ENCODE peak calls at places on chromosome 1, in six cellular contexts. One of them, this sample, is unnamed.

GRCh38 chr1:151513626-151514101 is 2.5 kb downstream of the CGN start:
- DNase-seq in dorsolateral prefrontal cortex: no peak
- DNase-seq in AG04450: no peak
- DNase-seq in neuronal stem cell: no peak
- DNase-seq in thyroid gland: peak
- DNase-seq in psoas muscle: no peak
- DNase-seq in this sample: no peak

GRCh38 chr1:119373465-119373864 is 4.9 kb downstream of the HAO2 start:
- DNase-seq in thyroid gland: no peak
- DNase-seq in AG04450: no peak
- DNase-seq in psoas muscle: no peak
- DNase-seq in dorsolateral prefrontal cortex: no peak
- DNase-seq in neuronal stem cell: no peak
- DNase-seq in this sample: no peak

GRCh38 chr1:195130598-195130997 is 1477.6 kb downstream of the KCNT2 start:
- DNase-seq in psoas muscle: no peak
- DNase-seq in dorsolateral prefrontal cortex: no peak
- DNase-seq in neuronal stem cell: no peak
- DNase-seq in AG04450: no peak
- DNase-seq in thyroid gland: no peak
- DNase-seq in this sample: no peak

GRCh38 chr1:201538618-201539551 is at the start of gene NAV1:
- DNase-seq in thyroid gland: peak
- DNase-seq in psoas muscle: peak
- DNase-seq in neuronal stem cell: peak
- DNase-seq in AG04450: no peak
- DNase-seq in dorsolateral prefrontal cortex: peak
- DNase-seq in this sample: no peak

GRCh38 chr1:86914998-86915736 is 732 bp downstream of the HS2ST1 start:
- DNase-seq in thyroid gland: peak
- DNase-seq in AG04450: no peak
- DNase-seq in neuronal stem cell: peak
- DNase-seq in dorsolateral prefrontal cortex: peak
- DNase-seq in psoas muscle: no peak
- DNase-seq in this sample: peak

GRCh38 chr1:241688940-241689368 is 36.9 kb downstream of the WDR64 start:
- DNase-seq in neuronal stem cell: no peak
- DNase-seq in thyroid gland: no peak
- DNase-seq in dorsolateral prefrontal cortex: no peak
- DNase-seq in psoas muscle: no peak
- DNase-seq in AG04450: no peak
- DNase-seq in this sample: no peak

GRCh38 chr1:2518528-2518927 is 7.9 kb downstream of the PANK4 start:
- DNase-seq in dorsolateral prefrontal cortex: no peak
- DNase-seq in neuronal stem cell: no peak
- DNase-seq in psoas muscle: no peak
- DNase-seq in thyroid gland: no peak
- DNase-seq in AG04450: no peak
- DNase-seq in this sample: no peak

GRCh38 chr1:9198538-9199361 is 35.8 kb upstream of the H6PD start:
- DNase-seq in dorsolateral prefrontal cortex: no peak
- DNase-seq in AG04450: no peak
- DNase-seq in psoas muscle: peak
- DNase-seq in neuronal stem cell: peak
- DNase-seq in thyroid gland: no peak
- DNase-seq in this sample: no peak

GRCh38 chr1:244496186-244496585 is 35.1 kb downstream of the CATSPERE start:
- DNase-seq in neuronal stem cell: no peak
- DNase-seq in AG04450: no peak
- DNase-seq in dorsolateral prefrontal cortex: no peak
- DNase-seq in psoas muscle: no peak
- DNase-seq in thyroid gland: no peak
- DNase-seq in this sample: no peak

GRCh38 chr1:238738942-238739341 is 647.4 kb upstream of the CHRM3 start:
- DNase-seq in dorsolateral prefrontal cortex: no peak
- DNase-seq in AG04450: no peak
- DNase-seq in neuronal stem cell: no peak
- DNase-seq in thyroid gland: peak
- DNase-seq in psoas muscle: no peak
- DNase-seq in this sample: no peak

GRCh38 chr1:161727343-161727924 is 6.1 kb downstream of the FCRLB start:
- DNase-seq in dorsolateral prefrontal cortex: no peak
- DNase-seq in AG04450: peak
- DNase-seq in psoas muscle: no peak
- DNase-seq in neuronal stem cell: no peak
- DNase-seq in thyroid gland: no peak
- DNase-seq in this sample: no peak

GRCh38 chr1:51288578-51288977 is 41.8 kb downstream of the TTC39A start:
- DNase-seq in psoas muscle: no peak
- DNase-seq in dorsolateral prefrontal cortex: no peak
- DNase-seq in neuronal stem cell: no peak
- DNase-seq in thyroid gland: no peak
- DNase-seq in AG04450: no peak
- DNase-seq in this sample: no peak

GRCh38 chr1:59180715-59181114 is 116.2 kb upstream of the FGGY start:
- DNase-seq in thyroid gland: no peak
- DNase-seq in dorsolateral prefrontal cortex: no peak
- DNase-seq in AG04450: no peak
- DNase-seq in psoas muscle: no peak
- DNase-seq in neuronal stem cell: no peak
- DNase-seq in this sample: no peak

GRCh38 chr1:221543529-221544120 is 198.3 kb downstream of the DUSP10 start:
- DNase-seq in neuronal stem cell: no peak
- DNase-seq in AG04450: no peak
- DNase-seq in dorsolateral prefrontal cortex: no peak
- DNase-seq in thyroid gland: peak
- DNase-seq in psoas muscle: no peak
- DNase-seq in this sample: no peak

GRCh38 chr1:54947540-54947939 is 32.9 kb upstream of the TMEM61 start:
- DNase-seq in psoas muscle: no peak
- DNase-seq in dorsolateral prefrontal cortex: no peak
- DNase-seq in AG04450: no peak
- DNase-seq in thyroid gland: no peak
- DNase-seq in neuronal stem cell: no peak
- DNase-seq in this sample: no peak

GRCh38 chr1:207032528-207033017 is at the start of gene C1orf116:
- DNase-seq in neuronal stem cell: no peak
- DNase-seq in dorsolateral prefrontal cortex: no peak
- DNase-seq in thyroid gland: peak
- DNase-seq in AG04450: no peak
- DNase-seq in psoas muscle: no peak
- DNase-seq in this sample: no peak

GRCh38 chr1:9338354-9339250 is 45.9 kb downstream of the SPSB1 start:
- DNase-seq in psoas muscle: no peak
- DNase-seq in AG04450: no peak
- DNase-seq in neuronal stem cell: no peak
- DNase-seq in dorsolateral prefrontal cortex: no peak
- DNase-seq in thyroid gland: peak
- DNase-seq in this sample: no peak

GRCh38 chr1:3249236-3249845 is 180.3 kb downstream of the PRDM16 start:
- DNase-seq in psoas muscle: no peak
- DNase-seq in neuronal stem cell: peak
- DNase-seq in dorsolateral prefrontal cortex: no peak
- DNase-seq in AG04450: no peak
- DNase-seq in thyroid gland: no peak
- DNase-seq in this sample: no peak

GRCh38 chr1:15848929-15849774 is 1.6 kb downstream of the SPEN start:
- DNase-seq in AG04450: no peak
- DNase-seq in thyroid gland: peak
- DNase-seq in psoas muscle: peak
- DNase-seq in dorsolateral prefrontal cortex: peak
- DNase-seq in neuronal stem cell: peak
- DNase-seq in this sample: no peak

GRCh38 chr1:235402457-235403200 is 35.4 kb downstream of the TBCE start:
- DNase-seq in AG04450: no peak
- DNase-seq in psoas muscle: no peak
- DNase-seq in dorsolateral prefrontal cortex: no peak
- DNase-seq in neuronal stem cell: no peak
- DNase-seq in thyroid gland: peak
- DNase-seq in this sample: peak

GRCh38 chr1:37721565-37721964 is 29.2 kb downstream of the CDCA8 start:
- DNase-seq in neuronal stem cell: no peak
- DNase-seq in AG04450: no peak
- DNase-seq in dorsolateral prefrontal cortex: no peak
- DNase-seq in thyroid gland: no peak
- DNase-seq in psoas muscle: no peak
- DNase-seq in this sample: no peak

GRCh38 chr1:1217621-1218523 is 3.9 kb upstream of the TNFRSF4 start:
- DNase-seq in AG04450: no peak
- DNase-seq in neuronal stem cell: no peak
- DNase-seq in dorsolateral prefrontal cortex: no peak
- DNase-seq in psoas muscle: no peak
- DNase-seq in thyroid gland: no peak
- DNase-seq in this sample: no peak

GRCh38 chr1:232393834-232394146 is 236.1 kb downstream of the SIPA1L2 start:
- DNase-seq in dorsolateral prefrontal cortex: no peak
- DNase-seq in psoas muscle: no peak
- DNase-seq in AG04450: no peak
- DNase-seq in thyroid gland: no peak
- DNase-seq in neuronal stem cell: no peak
- DNase-seq in this sample: no peak

DNA sequence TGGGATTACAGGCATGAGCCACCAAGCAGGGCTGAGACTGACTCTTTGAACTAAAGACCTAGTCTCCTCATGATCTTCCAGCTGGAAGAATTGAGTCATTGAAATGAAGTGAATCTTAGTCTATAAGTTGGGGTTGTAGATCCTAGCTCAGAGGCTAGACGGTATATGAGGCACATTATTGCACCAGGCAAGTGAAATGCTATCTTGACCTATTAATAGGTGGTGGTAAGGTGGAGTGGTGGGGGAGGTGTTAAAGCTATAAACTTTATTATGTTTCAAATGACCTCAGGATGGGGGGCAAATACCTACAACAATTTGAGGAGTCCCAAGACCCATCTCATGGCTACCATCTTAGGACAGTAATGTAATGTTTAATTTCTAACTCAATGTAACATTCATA is 36.8 kb upstream of the SLC16A1 start:
- DNase-seq in neuronal stem cell: no peak
- DNase-seq in dorsolateral prefrontal cortex: no peak
- DNase-seq in AG04450: no peak
- DNase-seq in thyroid gland: no peak
- DNase-seq in psoas muscle: no peak
- DNase-seq in this sample: no peak
- H3K27ac ChIP-seq in neuronal stem cell: no peak
- H3K27ac ChIP-seq in dorsolateral prefrontal cortex: no peak
- H3K27ac ChIP-seq in AG04450: no peak
- H3K27ac ChIP-seq in thyroid gland: no peak
- H3K27ac ChIP-seq in psoas muscle: peak
- H3K27ac ChIP-seq in this sample: no peak

GRCh38 chr1:205001101-205001620 is 41.9 kb upstream of the CNTN2 start:
- DNase-seq in psoas muscle: no peak
- DNase-seq in dorsolateral prefrontal cortex: no peak
- DNase-seq in thyroid gland: no peak
- DNase-seq in AG04450: no peak
- DNase-seq in neuronal stem cell: no peak
- DNase-seq in this sample: no peak
- H3K27ac ChIP-seq in psoas muscle: no peak
- H3K27ac ChIP-seq in dorsolateral prefrontal cortex: peak
- H3K27ac ChIP-seq in thyroid gland: no peak
- H3K27ac ChIP-seq in AG04450: no peak
- H3K27ac ChIP-seq in neuronal stem cell: no peak
- H3K27ac ChIP-seq in this sample: no peak

DNA sequence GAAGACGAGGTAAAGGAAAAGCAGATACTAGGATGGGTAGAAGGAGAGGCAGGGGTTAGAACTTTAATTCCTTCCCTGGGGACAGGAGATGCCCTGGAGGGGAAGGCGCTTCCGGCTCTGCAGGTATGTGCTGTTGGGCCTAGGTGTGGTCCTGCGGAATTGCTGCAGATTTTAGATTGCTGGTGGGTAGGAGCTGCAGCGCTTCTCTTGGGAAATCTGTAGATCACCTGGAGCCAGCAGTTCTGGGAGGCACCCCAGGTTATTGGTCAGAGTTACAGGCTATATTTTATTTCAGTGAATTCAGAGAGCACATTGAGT is 1.1 kb downstream of the MGST3 start:
- DNase-seq in neuronal stem cell: no peak
- DNase-seq in AG04450: no peak
- DNase-seq in thyroid gland: peak
- DNase-seq in dorsolateral prefrontal cortex: no peak
- DNase-seq in psoas muscle: no peak
- DNase-seq in this sample: no peak
- H3K27ac ChIP-seq in neuronal stem cell: no peak
- H3K27ac ChIP-seq in AG04450: peak
- H3K27ac ChIP-seq in thyroid gland: peak
- H3K27ac ChIP-seq in dorsolateral prefrontal cortex: peak
- H3K27ac ChIP-seq in psoas muscle: peak
- H3K27ac ChIP-seq in this sample: peak

GRCh38 chr1:107897428-107898339 is 67.3 kb downstream of the VAV3 start:
- DNase-seq in AG04450: no peak
- DNase-seq in thyroid gland: no peak
- DNase-seq in dorsolateral prefrontal cortex: no peak
- DNase-seq in psoas muscle: no peak
- DNase-seq in neuronal stem cell: no peak
- DNase-seq in this sample: no peak
- H3K27ac ChIP-seq in AG04450: no peak
- H3K27ac ChIP-seq in thyroid gland: no peak
- H3K27ac ChIP-seq in dorsolateral prefrontal cortex: no peak
- H3K27ac ChIP-seq in psoas muscle: no peak
- H3K27ac ChIP-seq in neuronal stem cell: no peak
- H3K27ac ChIP-seq in this sample: no peak

GRCh38 chr1:154418062-154418897 is 13.1 kb downstream of the IL6R start:
- DNase-seq in neuronal stem cell: no peak
- DNase-seq in thyroid gland: no peak
- DNase-seq in AG04450: no peak
- DNase-seq in dorsolateral prefrontal cortex: no peak
- DNase-seq in psoas muscle: peak
- DNase-seq in this sample: peak
- H3K27ac ChIP-seq in neuronal stem cell: no peak
- H3K27ac ChIP-seq in thyroid gland: peak
- H3K27ac ChIP-seq in AG04450: no peak
- H3K27ac ChIP-seq in dorsolateral prefrontal cortex: peak
- H3K27ac ChIP-seq in psoas muscle: peak
- H3K27ac ChIP-seq in this sample: peak

GRCh38 chr1:110201157-110201825 is 8.8 kb upstream of the KCNC4 start:
- DNase-seq in psoas muscle: no peak
- DNase-seq in neuronal stem cell: no peak
- DNase-seq in thyroid gland: no peak
- DNase-seq in AG04450: no peak
- DNase-seq in dorsolateral prefrontal cortex: no peak
- DNase-seq in this sample: no peak
- H3K27ac ChIP-seq in psoas muscle: no peak
- H3K27ac ChIP-seq in neuronal stem cell: no peak
- H3K27ac ChIP-seq in thyroid gland: no peak
- H3K27ac ChIP-seq in AG04450: no peak
- H3K27ac ChIP-seq in dorsolateral prefrontal cortex: peak
- H3K27ac ChIP-seq in this sample: no peak

GRCh38 chr1:174892016-174892415 is 107.7 kb upstream of the CACYBP start:
- DNase-seq in dorsolateral prefrontal cortex: no peak
- DNase-seq in thyroid gland: no peak
- DNase-seq in neuronal stem cell: no peak
- DNase-seq in AG04450: no peak
- DNase-seq in psoas muscle: peak
- DNase-seq in this sample: no peak
- H3K27ac ChIP-seq in dorsolateral prefrontal cortex: no peak
- H3K27ac ChIP-seq in thyroid gland: no peak
- H3K27ac ChIP-seq in neuronal stem cell: no peak
- H3K27ac ChIP-seq in AG04450: no peak
- H3K27ac ChIP-seq in psoas muscle: no peak
- H3K27ac ChIP-seq in this sample: no peak

GRCh38 chr1:116624040-116624439 is 43.5 kb downstream of the IGSF3 start:
- DNase-seq in dorsolateral prefrontal cortex: no peak
- DNase-seq in neuronal stem cell: no peak
- DNase-seq in thyroid gland: no peak
- DNase-seq in psoas muscle: no peak
- DNase-seq in AG04450: no peak
- DNase-seq in this sample: no peak

GRCh38 chr1:116628448-116628847 is 39.1 kb downstream of the IGSF3 start:
- DNase-seq in neuronal stem cell: no peak
- DNase-seq in dorsolateral prefrontal cortex: no peak
- DNase-seq in thyroid gland: no peak
- DNase-seq in AG04450: no peak
- DNase-seq in psoas muscle: no peak
- DNase-seq in this sample: no peak
- H3K27ac ChIP-seq in neuronal stem cell: no peak
- H3K27ac ChIP-seq in dorsolateral prefrontal cortex: no peak
- H3K27ac ChIP-seq in thyroid gland: no peak
- H3K27ac ChIP-seq in AG04450: no peak
- H3K27ac ChIP-seq in psoas muscle: no peak
- H3K27ac ChIP-seq in this sample: no peak

This sample was measured in Panc1.